ENCODE peak calls at places on chromosomes 1 and 21, in ten cellular contexts. One of them, this sample, is unnamed.

GRCh38 chr1:53331446-53332187 is 3.7 kb upstream of the LRP8 start:
- DNase-seq in AG08396: no peak
- DNase-seq in stimulated activated CD4-positive, alpha-beta T cell treated with anti-CD3 and anti-CD28 coated beads, Interleukin-12 subunit alpha, Interleukin-12 subunit beta, amount 100 ng/mL, for 48 hours: no peak
- DNase-seq in coronary artery: peak; percentile 64
- DNase-seq in T47D: no peak
- DNase-seq in anterior cingulate cortex: no peak
- DNase-seq in PC-9: no peak
- DNase-seq in NT2/D1: no peak
- DNase-seq in K562: no peak
- DNase-seq in left ventricle myocardium superior: no peak
- DNase-seq in this sample: no peak

GRCh38 chr1:229254910-229255541 is 15.9 kb upstream of the RAB4A start:
- DNase-seq in AG08396: no peak
- DNase-seq in stimulated activated CD4-positive, alpha-beta T cell treated with anti-CD3 and anti-CD28 coated beads, Interleukin-12 subunit alpha, Interleukin-12 subunit beta, amount 100 ng/mL, for 48 hours: no peak
- DNase-seq in coronary artery: no peak
- DNase-seq in T47D: peak; percentile 76
- DNase-seq in anterior cingulate cortex: no peak
- DNase-seq in PC-9: no peak
- DNase-seq in NT2/D1: no peak
- DNase-seq in K562: no peak
- DNase-seq in left ventricle myocardium superior: no peak
- DNase-seq in this sample: peak; percentile 35

GRCh38 chr1:219215477-219215876 is 41.8 kb downstream of the LYPLAL1 start:
- DNase-seq in AG08396: no peak
- DNase-seq in stimulated activated CD4-positive, alpha-beta T cell treated with anti-CD3 and anti-CD28 coated beads, Interleukin-12 subunit alpha, Interleukin-12 subunit beta, amount 100 ng/mL, for 48 hours: no peak
- DNase-seq in coronary artery: no peak
- DNase-seq in T47D: no peak
- DNase-seq in anterior cingulate cortex: no peak
- DNase-seq in PC-9: no peak
- DNase-seq in NT2/D1: no peak
- DNase-seq in K562: no peak
- DNase-seq in left ventricle myocardium superior: no peak
- DNase-seq in this sample: no peak

GRCh38 chr1:44713321-44713781 is 17.6 kb downstream of the RNU5D-1 start:
- DNase-seq in AG08396: no peak
- DNase-seq in stimulated activated CD4-positive, alpha-beta T cell treated with anti-CD3 and anti-CD28 coated beads, Interleukin-12 subunit alpha, Interleukin-12 subunit beta, amount 100 ng/mL, for 48 hours: no peak
- DNase-seq in coronary artery: no peak
- DNase-seq in T47D: no peak
- DNase-seq in anterior cingulate cortex: no peak
- DNase-seq in PC-9: peak; percentile 84
- DNase-seq in NT2/D1: no peak
- DNase-seq in K562: no peak
- DNase-seq in left ventricle myocardium superior: no peak
- DNase-seq in this sample: no peak

GRCh38 chr1:223041481-223041880 is 101.6 kb downstream of the TLR5 start:
- DNase-seq in AG08396: no peak
- DNase-seq in stimulated activated CD4-positive, alpha-beta T cell treated with anti-CD3 and anti-CD28 coated beads, Interleukin-12 subunit alpha, Interleukin-12 subunit beta, amount 100 ng/mL, for 48 hours: no peak
- DNase-seq in coronary artery: no peak
- DNase-seq in T47D: peak; percentile 73
- DNase-seq in anterior cingulate cortex: no peak
- DNase-seq in PC-9: peak; percentile 40
- DNase-seq in NT2/D1: no peak
- DNase-seq in K562: no peak
- DNase-seq in left ventricle myocardium superior: no peak
- DNase-seq in this sample: no peak

GRCh38 chr1:197441990-197442389 is 173.9 kb downstream of the CRB1 start:
- DNase-seq in AG08396: no peak
- DNase-seq in stimulated activated CD4-positive, alpha-beta T cell treated with anti-CD3 and anti-CD28 coated beads, Interleukin-12 subunit alpha, Interleukin-12 subunit beta, amount 100 ng/mL, for 48 hours: no peak
- DNase-seq in coronary artery: no peak
- DNase-seq in T47D: no peak
- DNase-seq in anterior cingulate cortex: no peak
- DNase-seq in PC-9: no peak
- DNase-seq in NT2/D1: peak; percentile 47
- DNase-seq in K562: no peak
- DNase-seq in left ventricle myocardium superior: peak; percentile 70
- DNase-seq in this sample: no peak

GRCh38 chr1:247274857-247275256 is 19.0 kb downstream of the VN1R5 start:
- DNase-seq in AG08396: no peak
- DNase-seq in stimulated activated CD4-positive, alpha-beta T cell treated with anti-CD3 and anti-CD28 coated beads, Interleukin-12 subunit alpha, Interleukin-12 subunit beta, amount 100 ng/mL, for 48 hours: no peak
- DNase-seq in coronary artery: no peak
- DNase-seq in T47D: no peak
- DNase-seq in anterior cingulate cortex: no peak
- DNase-seq in PC-9: no peak
- DNase-seq in NT2/D1: no peak
- DNase-seq in K562: no peak
- DNase-seq in left ventricle myocardium superior: no peak
- DNase-seq in this sample: no peak

GRCh38 chr1:78619446-78619802 is 824 bp upstream of the IFI44L start:
- DNase-seq in AG08396: no peak
- DNase-seq in stimulated activated CD4-positive, alpha-beta T cell treated with anti-CD3 and anti-CD28 coated beads, Interleukin-12 subunit alpha, Interleukin-12 subunit beta, amount 100 ng/mL, for 48 hours: no peak
- DNase-seq in coronary artery: no peak
- DNase-seq in T47D: no peak
- DNase-seq in anterior cingulate cortex: no peak
- DNase-seq in PC-9: no peak
- DNase-seq in NT2/D1: no peak
- DNase-seq in K562: no peak
- DNase-seq in left ventricle myocardium superior: no peak
- DNase-seq in this sample: no peak

GRCh38 chr1:9251501-9251900 is 16.9 kb downstream of the H6PD start:
- DNase-seq in AG08396: no peak
- DNase-seq in stimulated activated CD4-positive, alpha-beta T cell treated with anti-CD3 and anti-CD28 coated beads, Interleukin-12 subunit alpha, Interleukin-12 subunit beta, amount 100 ng/mL, for 48 hours: no peak
- DNase-seq in coronary artery: no peak
- DNase-seq in T47D: no peak
- DNase-seq in anterior cingulate cortex: no peak
- DNase-seq in PC-9: no peak
- DNase-seq in NT2/D1: no peak
- DNase-seq in K562: no peak
- DNase-seq in left ventricle myocardium superior: peak; percentile 77
- DNase-seq in this sample: no peak

GRCh38 chr1:87588445-87588844 is 259.8 kb downstream of the LMO4 start:
- DNase-seq in AG08396: no peak
- DNase-seq in stimulated activated CD4-positive, alpha-beta T cell treated with anti-CD3 and anti-CD28 coated beads, Interleukin-12 subunit alpha, Interleukin-12 subunit beta, amount 100 ng/mL, for 48 hours: no peak
- DNase-seq in coronary artery: no peak
- DNase-seq in T47D: no peak
- DNase-seq in anterior cingulate cortex: no peak
- DNase-seq in PC-9: no peak
- DNase-seq in NT2/D1: no peak
- DNase-seq in K562: no peak
- DNase-seq in left ventricle myocardium superior: no peak
- DNase-seq in this sample: no peak

GRCh38 chr21:44628707-44629391 is 2.0 kb downstream of the KRTAP10-9 start:
- DNase-seq in AG08396: no peak
- DNase-seq in stimulated activated CD4-positive, alpha-beta T cell treated with anti-CD3 and anti-CD28 coated beads, Interleukin-12 subunit alpha, Interleukin-12 subunit beta, amount 100 ng/mL, for 48 hours: no peak
- DNase-seq in coronary artery: peak; percentile 69
- DNase-seq in T47D: no peak
- DNase-seq in anterior cingulate cortex: no peak
- DNase-seq in PC-9: no peak
- DNase-seq in NT2/D1: no peak
- DNase-seq in K562: no peak
- DNase-seq in left ventricle myocardium superior: no peak
- DNase-seq in this sample: no peak

GRCh38 chr1:101733340-101733739 is 263.4 kb downstream of the OLFM3 start:
- DNase-seq in AG08396: no peak
- DNase-seq in stimulated activated CD4-positive, alpha-beta T cell treated with anti-CD3 and anti-CD28 coated beads, Interleukin-12 subunit alpha, Interleukin-12 subunit beta, amount 100 ng/mL, for 48 hours: no peak
- DNase-seq in coronary artery: no peak
- DNase-seq in T47D: no peak
- DNase-seq in anterior cingulate cortex: no peak
- DNase-seq in PC-9: no peak
- DNase-seq in NT2/D1: no peak
- DNase-seq in K562: no peak
- DNase-seq in left ventricle myocardium superior: no peak
- DNase-seq in this sample: peak; percentile 5

GRCh38 chr1:64514197-64514765 is 44.4 kb downstream of the CACHD1 start:
- DNase-seq in AG08396: peak; percentile 48
- DNase-seq in stimulated activated CD4-positive, alpha-beta T cell treated with anti-CD3 and anti-CD28 coated beads, Interleukin-12 subunit alpha, Interleukin-12 subunit beta, amount 100 ng/mL, for 48 hours: no peak
- DNase-seq in coronary artery: no peak
- DNase-seq in T47D: no peak
- DNase-seq in anterior cingulate cortex: no peak
- DNase-seq in PC-9: no peak
- DNase-seq in NT2/D1: no peak
- DNase-seq in K562: no peak
- DNase-seq in left ventricle myocardium superior: no peak
- DNase-seq in this sample: no peak